ENCODE peak calls at places on chromosomes 6 and 20, in six cellular contexts. S is T-helper 2 cell, J is H54, G is DMS 273 treated with DMSO at 0.1 percent for 48 hours, L is HEK293T, X is Right ventricle myocardium inferior. Y is an unnamed sample.

GRCh38 chr6:90097357-90097756 is 199.3 kb downstream of the BACH2 start:
- DNase-seq in J (no peak), S (no peak), G (no peak), L (no peak), X (no peak), Y (no peak)

GRCh38 chr20:12435254-12435653 is 517.6 kb downstream of the BTBD3 start:
- DNase-seq in L (no peak), G (no peak), X (no peak), S (no peak), J (no peak), Y (no peak)

GRCh38 chr6:144548525-144548924 is 263.4 kb downstream of the UTRN start:
- DNase-seq in J (no peak), X (no peak), G (no peak), S (no peak), L (no peak), Y (no peak)

GRCh38 chr20:59933296-59933848 is at the start of gene SYCP2:
- DNase-seq in L (no peak), G (no peak), S (peak; percentile 50), J (no peak), X (no peak), Y (no peak)

GRCh38 chr20:31824554-31825313 is 5.6 kb downstream of the MYLK2 start:
- DNase-seq in S (no peak), X (no peak), G (no peak), J (no peak), L (no peak), Y (no peak)

GRCh38 chr6:36536873-36537547 is 10.3 kb downstream of the STK38 start:
- DNase-seq in S (no peak), J (no peak), L (no peak), X (no peak), G (no peak), Y (no peak)

GRCh38 chr6:137967689-137968467 is 100.8 kb downstream of the TNFAIP3 start:
- DNase-seq in L (no peak), S (no peak), J (no peak), X (no peak), G (no peak), Y (no peak)

GRCh38 chr20:39903806-39904205 is 785.2 kb downstream of the MAFB start:
- DNase-seq in X (no peak), L (no peak), S (no peak), J (no peak), G (no peak), Y (no peak)

GRCh38 chr6:159977242-159978214 is 8.6 kb downstream of the IGF2R start:
- DNase-seq in L (no peak), J (no peak), G (no peak), X (peak; percentile 80), S (no peak), Y (no peak)

GRCh38 chr6:99432877-99433276 is 7.8 kb upstream of the PNISR start:
- DNase-seq in X (no peak), S (no peak), J (no peak), G (no peak), L (no peak), Y (no peak)

Y was measured in H4.